ENCODE peak calls at places on chromosome 2, in nine cellular contexts. B is GM23338, P is HL-60, K is K562, J is SK-N-SH, T is A549, Q is HepG2, X is GM12878, Z is HCT116. V is an unnamed sample.

GRCh38 chr2:169069818-169070217 is 455 bp downstream of the DHRS9 start:
- DNase-seq in B (no peak), P (no peak), K (no peak), J (no peak), T (no peak), Q (no peak), X (no peak), Z (no peak), V (no peak)

GRCh38 chr2:183070942-183071844 is 7.4 kb upstream of the DUSP19 start:
- DNase-seq in B (peak), P (no peak), K (no peak), J (no peak), T (peak), Q (peak), X (no peak), Z (no peak), V (no peak)

GRCh38 chr2:70123051-70123828 is 36.0 kb downstream of the PCBP1 start:
- DNase-seq in B (peak), P (no peak), K (peak), J (no peak), T (no peak), Q (no peak), X (no peak), Z (no peak), V (no peak)

GRCh38 chr2:25304339-25304728 is 37.4 kb downstream of the DNMT3A start:
- DNase-seq in B (no peak), P (peak), K (no peak), J (peak), T (no peak), Q (no peak), X (no peak), Z (no peak), V (no peak)

GRCh38 chr2:30149513-30149912 is 2.7 kb downstream of the YPEL5 start:
- DNase-seq in B (peak), P (peak), K (no peak), J (no peak), T (no peak), Q (peak), X (no peak), Z (no peak), V (no peak)

GRCh38 chr2:218370410-218371063 is 11.5 kb upstream of the SLC11A1 start:
- DNase-seq in B (no peak), P (peak), K (no peak), J (no peak), T (no peak), Q (peak), X (no peak), Z (no peak), V (no peak)

GRCh38 chr2:203811491-203812221 is 55.9 kb upstream of the CTLA4 start:
- DNase-seq in B (no peak), P (peak), K (no peak), J (no peak), T (peak), Q (peak), X (no peak), Z (peak), V (peak)

GRCh38 chr2:9275399-9275798 is 68.8 kb downstream of the ASAP2 start:
- DNase-seq in B (no peak), P (no peak), K (no peak), J (no peak), T (no peak), Q (no peak), X (no peak), Z (no peak), V (no peak)

GRCh38 chr2:152602750-152603149 is 114.5 kb downstream of the PRPF40A start:
- DNase-seq in B (no peak), P (no peak), K (no peak), J (no peak), T (no peak), Q (peak), X (no peak), Z (no peak), V (no peak)

GRCh38 chr2:97355176-97355575 is 234.5 kb downstream of the ANKRD36B start:
- DNase-seq in B (no peak), P (no peak), K (no peak), J (no peak), T (no peak), Q (no peak), X (no peak), Z (no peak), V (no peak)

GRCh38 chr2:69997296-69998184 is 36.1 kb upstream of the ASPRV1 start:
- DNase-seq in B (peak), P (peak), K (peak), J (no peak), T (peak), Q (no peak), X (no peak), Z (peak), V (peak)

GRCh38 chr2:223995569-223995968 is 38.3 kb downstream of the MRPL44 start:
- DNase-seq in B (no peak), P (peak), K (no peak), J (no peak), T (no peak), Q (peak), X (no peak), Z (peak), V (no peak)

GRCh38 chr2:223989860-223990237 is 32.6 kb downstream of the MRPL44 start:
- DNase-seq in B (peak), P (no peak), K (no peak), J (no peak), T (no peak), Q (peak), X (no peak), Z (no peak), V (no peak)

GRCh38 chr2:223994562-223995162 is 37.4 kb downstream of the MRPL44 start:
- DNase-seq in B (no peak), P (no peak), K (no peak), J (no peak), T (no peak), Q (no peak), X (no peak), Z (no peak), V (no peak)

GRCh38 chr2:223991611-223992010 is 34.3 kb downstream of the MRPL44 start:
- DNase-seq in B (no peak), P (no peak), K (no peak), J (no peak), T (no peak), Q (no peak), X (no peak), Z (no peak), V (no peak)

GRCh38 chr2:223993634-223994232 is 36.5 kb downstream of the MRPL44 start:
- DNase-seq in B (peak), P (peak), K (peak), J (peak), T (peak), Q (peak), X (no peak), Z (peak), V (peak)
- TF ChIP-seq REST in B (no peak), P (no peak), K (no peak), J (no peak), T (no peak), Q (no peak), X (no peak), Z (no peak), V (no peak)

GRCh38 chr2:33673937-33674336 is 74.8 kb upstream of the FAM98A start:
- DNase-seq in B (peak), P (no peak), K (no peak), J (peak), T (no peak), Q (no peak), X (no peak), Z (peak), V (no peak)
- TF ChIP-seq CTCF in B (no peak), P (no peak), K (no peak), J (peak), T (peak), Q (peak), X (no peak), Z (peak), V (peak)

DNA sequence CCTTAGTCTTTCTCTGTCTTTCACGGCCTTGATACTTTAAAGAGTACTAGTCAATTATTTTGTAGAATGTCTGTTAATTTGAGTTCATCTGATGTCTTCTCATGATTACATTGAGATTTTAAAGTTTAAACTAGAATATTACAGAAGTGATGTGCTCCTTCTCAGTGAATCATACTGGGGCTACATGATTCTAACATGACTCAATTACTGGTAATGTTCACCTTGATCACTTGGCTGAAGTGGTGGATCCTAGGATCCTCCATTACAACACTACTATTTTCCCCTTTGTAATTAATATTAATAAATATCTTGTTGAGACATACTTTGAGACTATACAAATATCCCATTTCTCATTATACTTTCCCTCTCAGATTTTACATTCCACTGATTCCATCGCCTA is 148.5 kb downstream of the CAMKMT start:
- DNase-seq in B (no peak), P (no peak), K (no peak), J (no peak), T (no peak), Q (no peak), X (no peak), Z (no peak), V (no peak)
- TF ChIP-seq REST in B (no peak), P (no peak), K (no peak), J (no peak), T (no peak), Q (no peak), X (no peak), Z (no peak), V (no peak)

GRCh38 chr2:65071499-65072180 is 15.4 kb downstream of the CEP68 start:
- DNase-seq in B (peak), P (no peak), K (peak), J (peak), T (no peak), Q (no peak), X (no peak), Z (no peak), V (no peak)
- TF ChIP-seq CTCF in B (peak), P (no peak), K (peak), J (no peak), T (no peak), Q (peak), X (no peak), Z (no peak), V (peak)

GRCh38 chr2:235676536-235676799 is 182.6 kb downstream of the AGAP1 start:
- DNase-seq in B (no peak), P (no peak), K (no peak), J (no peak), T (no peak), Q (no peak), X (no peak), Z (no peak), V (no peak)

GRCh38 chr2:235677276-235677788 is 183.5 kb downstream of the AGAP1 start:
- DNase-seq in B (no peak), P (no peak), K (no peak), J (no peak), T (no peak), Q (no peak), X (no peak), Z (no peak), V (no peak)

GRCh38 chr2:235674116-235674515 is 180.3 kb downstream of the AGAP1 start:
- DNase-seq in B (no peak), P (no peak), K (no peak), J (peak), T (no peak), Q (no peak), X (no peak), Z (no peak), V (no peak)

GRCh38 chr2:235674812-235675211 is 181.0 kb downstream of the AGAP1 start:
- DNase-seq in B (no peak), P (no peak), K (no peak), J (no peak), T (no peak), Q (no peak), X (no peak), Z (no peak), V (no peak)

GRCh38 chr2:235675678-235676535 is 182.1 kb downstream of the AGAP1 start:
- DNase-seq in B (no peak), P (no peak), K (no peak), J (no peak), T (peak), Q (peak), X (no peak), Z (no peak), V (no peak)
- TF ChIP-seq REST in B (no peak), P (no peak), K (no peak), J (no peak), T (no peak), Q (no peak), X (no peak), Z (no peak), V (no peak)

DNA sequence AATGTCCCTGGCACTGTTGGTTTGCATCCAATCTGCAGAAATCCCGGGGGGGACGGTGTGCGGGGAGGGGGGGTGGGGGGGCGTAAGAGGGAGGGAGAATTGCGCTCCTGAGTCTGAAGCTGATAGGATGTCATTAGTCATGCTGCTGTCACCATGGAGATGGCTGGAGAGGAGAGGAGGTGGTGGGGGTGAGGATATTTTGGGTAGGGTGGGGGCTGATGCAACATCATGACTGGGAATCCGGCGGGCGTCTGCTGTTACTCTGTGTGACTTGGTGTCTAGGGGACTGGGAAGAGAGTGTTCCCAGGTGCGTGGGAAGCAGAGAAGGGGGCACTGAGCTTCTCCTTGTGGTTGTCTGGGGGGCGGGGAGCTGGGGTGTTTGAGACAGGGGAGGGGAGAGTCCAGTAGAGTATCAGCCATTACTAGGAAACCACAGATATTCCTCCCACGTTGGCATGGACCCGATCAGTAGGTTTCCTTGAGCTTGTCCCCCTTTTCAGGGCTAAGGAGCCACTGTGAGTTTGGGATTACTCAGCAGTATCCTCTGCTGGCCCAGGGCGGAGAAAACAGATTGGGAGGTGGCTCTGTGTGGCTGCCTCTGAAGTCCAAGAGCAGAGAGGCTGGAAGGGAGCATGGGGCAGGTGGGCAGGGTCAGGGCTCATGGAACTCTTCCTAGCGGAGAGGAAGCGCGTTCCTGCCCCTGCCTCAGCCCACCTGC is 18.9 kb downstream of the TET3 start:
- DNase-seq in B (peak), P (no peak), K (peak), J (peak), T (no peak), Q (no peak), X (no peak), Z (no peak), V (no peak)
- TF ChIP-seq CTCF in B (no peak), P (no peak), K (no peak), J (no peak), T (no peak), Q (no peak), X (no peak), Z (no peak), V (no peak)

GRCh38 chr2:212259236-212259635 is 279.4 kb downstream of the ERBB4 start:
- DNase-seq in B (no peak), P (no peak), K (no peak), J (no peak), T (no peak), Q (no peak), X (no peak), Z (no peak), V (no peak)

GRCh38 chr2:212249451-212249850 is 289.2 kb downstream of the ERBB4 start:
- DNase-seq in B (peak), P (no peak), K (no peak), J (no peak), T (no peak), Q (no peak), X (no peak), Z (no peak), V (no peak)

GRCh38 chr2:212254331-212254730 is 284.3 kb downstream of the ERBB4 start:
- DNase-seq in B (no peak), P (no peak), K (no peak), J (peak), T (no peak), Q (no peak), X (no peak), Z (no peak), V (no peak)
- TF ChIP-seq REST in B (no peak), P (no peak), K (no peak), J (no peak), T (no peak), Q (no peak), X (no peak), Z (no peak), V (no peak)

GRCh38 chr2:46031124-46031523 is 266.1 kb upstream of the EPAS1 start:
- DNase-seq in B (no peak), P (no peak), K (no peak), J (no peak), T (no peak), Q (no peak), X (no peak), Z (no peak), V (no peak)
- TF ChIP-seq CTCF in B (no peak), P (no peak), K (no peak), J (no peak), T (no peak), Q (no peak), X (no peak), Z (no peak), V (no peak)

V was measured in Panc1.